ENCODE peak calls at places on chromosomes 3 and 15, in seven cellular contexts. One of them, this sample, is unnamed.

GRCh38 chr3:99645277-99646106 is 7.1 kb downstream of the COL8A1 start:
- DNase-seq in lower lobe of right lung: no peak
- DNase-seq in CD8-positive, alpha-beta memory T cell: no peak
- DNase-seq in ureter: no peak
- DNase-seq in midbrain: peak; percentile 28
- DNase-seq in nucleus accumbens: no peak
- DNase-seq in GF-D8: no peak
- DNase-seq in this sample: peak; percentile 64

GRCh38 chr3:171615281-171615680 is 155.1 kb upstream of the TNIK start:
- DNase-seq in lower lobe of right lung: no peak
- DNase-seq in nucleus accumbens: no peak
- DNase-seq in GF-D8: no peak
- DNase-seq in ureter: no peak
- DNase-seq in CD8-positive, alpha-beta memory T cell: no peak
- DNase-seq in midbrain: no peak
- DNase-seq in this sample: no peak

GRCh38 chr3:44981751-44982150 is 5.7 kb downstream of the EXOSC7 start:
- DNase-seq in nucleus accumbens: no peak
- DNase-seq in GF-D8: no peak
- DNase-seq in midbrain: no peak
- DNase-seq in lower lobe of right lung: no peak
- DNase-seq in ureter: no peak
- DNase-seq in CD8-positive, alpha-beta memory T cell: no peak
- DNase-seq in this sample: no peak

GRCh38 chr15:57866149-57866736 is 159.7 kb downstream of the POLR2M start:
- DNase-seq in CD8-positive, alpha-beta memory T cell: no peak
- DNase-seq in ureter: no peak
- DNase-seq in lower lobe of right lung: peak; percentile 77
- DNase-seq in nucleus accumbens: no peak
- DNase-seq in midbrain: peak; percentile 6
- DNase-seq in GF-D8: no peak
- DNase-seq in this sample: no peak

GRCh38 chr3:190205739-190206138 is 85.0 kb upstream of the P3H2 start:
- DNase-seq in midbrain: no peak
- DNase-seq in lower lobe of right lung: no peak
- DNase-seq in GF-D8: no peak
- DNase-seq in nucleus accumbens: no peak
- DNase-seq in ureter: no peak
- DNase-seq in CD8-positive, alpha-beta memory T cell: no peak
- DNase-seq in this sample: peak; percentile 75

GRCh38 chr15:35495075-35495474 is 50.9 kb downstream of the DPH6 start:
- DNase-seq in lower lobe of right lung: no peak
- DNase-seq in nucleus accumbens: no peak
- DNase-seq in ureter: no peak
- DNase-seq in CD8-positive, alpha-beta memory T cell: no peak
- DNase-seq in GF-D8: no peak
- DNase-seq in midbrain: no peak
- DNase-seq in this sample: no peak

GRCh38 chr3:120244834-120245225 is 40.2 kb downstream of the GPR156 start:
- DNase-seq in ureter: no peak
- DNase-seq in GF-D8: no peak
- DNase-seq in nucleus accumbens: no peak
- DNase-seq in lower lobe of right lung: no peak
- DNase-seq in midbrain: no peak
- DNase-seq in CD8-positive, alpha-beta memory T cell: no peak
- DNase-seq in this sample: no peak

GRCh38 chr3:79297242-79297641 is 470.6 kb downstream of the ROBO1 start:
- DNase-seq in CD8-positive, alpha-beta memory T cell: no peak
- DNase-seq in lower lobe of right lung: no peak
- DNase-seq in ureter: no peak
- DNase-seq in GF-D8: no peak
- DNase-seq in nucleus accumbens: no peak
- DNase-seq in midbrain: no peak
- DNase-seq in this sample: peak; percentile 91

GRCh38 chr3:174409085-174409743 is 449.9 kb upstream of the NAALADL2 start:
- DNase-seq in nucleus accumbens: no peak
- DNase-seq in GF-D8: no peak
- DNase-seq in ureter: no peak
- DNase-seq in CD8-positive, alpha-beta memory T cell: no peak
- DNase-seq in midbrain: no peak
- DNase-seq in lower lobe of right lung: no peak
- DNase-seq in this sample: no peak

GRCh38 chr3:114794894-114795630 is 352.0 kb downstream of the ZBTB20 start:
- DNase-seq in nucleus accumbens: no peak
- DNase-seq in GF-D8: no peak
- DNase-seq in ureter: no peak
- DNase-seq in lower lobe of right lung: no peak
- DNase-seq in CD8-positive, alpha-beta memory T cell: no peak
- DNase-seq in midbrain: no peak
- DNase-seq in this sample: no peak

This sample was measured in foreskin keratinocyte.